ENCODE peak calls at places on chromosomes 1 and 21, in ten cellular contexts. W is right cardiac atrium; Q is tibial nerve; I is CD8-positive, alpha-beta memory T cell; F is heart left ventricle; D is suprapubic skin; O is body of pancreas; X is esophagus squamous epithelium; V is uterus; H is tibial artery. J is an unnamed sample.
A peak's percentile ranks its signal among the peaks of the same experiment; 100 is the strongest.

GRCh38 chr1:98903261-98903660 is 101.4 kb downstream of the PLPPR5 start:
- DNase-seq in Q (no peak), O (no peak), W (no peak), F (no peak), V (no peak), H (no peak), X (no peak), I (no peak), D (no peak), J (no peak)

GRCh38 chr1:15489052-15489736 is 13.3 kb downstream of the CELA2B start:
- DNase-seq in X (no peak), H (no peak), V (no peak), O (no peak), W (no peak), Q (no peak), I (no peak), D (no peak), F (no peak), J (no peak)

GRCh38 chr21:45618846-45619485 is 24.6 kb upstream of the PCBP3 start:
- DNase-seq in O (no peak), H (no peak), W (no peak), Q (no peak), F (no peak), V (no peak), D (peak; percentile 41), X (no peak), I (no peak), J (no peak)

GRCh38 chr1:97904528-97904927 is 16.3 kb downstream of the DPYD start:
- DNase-seq in I (no peak), X (no peak), V (no peak), D (no peak), O (no peak), H (no peak), W (no peak), Q (no peak), F (no peak), J (no peak)

GRCh38 chr1:90850181-90850924 is 133.3 kb upstream of the BARHL2 start:
- DNase-seq in I (no peak), H (peak; percentile 22), F (no peak), O (peak; percentile 38), X (no peak), D (no peak), V (no peak), W (peak; percentile 67), Q (no peak), J (peak; percentile 36)

GRCh38 chr21:27476696-27477095 is 509.8 kb upstream of the ADAMTS5 start:
- DNase-seq in F (no peak), V (no peak), O (no peak), W (no peak), X (no peak), I (no peak), H (no peak), Q (no peak), D (no peak), J (no peak)

GRCh38 chr1:33407750-33408436 is 23.0 kb downstream of the PHC2 start:
- DNase-seq in F (no peak), H (no peak), W (no peak), I (no peak), V (no peak), O (no peak), X (no peak), Q (no peak), D (no peak), J (no peak)

GRCh38 chr1:180181048-180181447 is 26.4 kb downstream of the QSOX1 start:
- DNase-seq in W (no peak), D (no peak), O (no peak), I (no peak), H (no peak), F (no peak), V (no peak), Q (no peak), X (no peak), J (no peak)

GRCh38 chr21:43884861-43885370 is 19.9 kb downstream of the AGPAT3 start:
- DNase-seq in D (no peak), O (no peak), Q (no peak), F (no peak), X (no peak), I (no peak), H (no peak), V (no peak), W (peak; percentile 81), J (no peak)

GRCh38 chr1:220498188-220498587 is 29.7 kb upstream of the MARK1 start:
- DNase-seq in F (no peak), W (no peak), D (no peak), I (no peak), O (no peak), V (no peak), H (no peak), X (no peak), Q (no peak), J (no peak)

GRCh38 chr1:203211812-203212211 is 17.7 kb downstream of the CHIT1 start:
- DNase-seq in H (no peak), F (no peak), I (no peak), O (no peak), W (no peak), D (peak; percentile 3), Q (no peak), V (no peak), X (no peak), J (no peak)

GRCh38 chr1:38677311-38677710 is 182.3 kb downstream of the RRAGC start:
- DNase-seq in X (no peak), D (no peak), I (no peak), V (no peak), Q (no peak), F (no peak), H (no peak), O (no peak), W (no peak), J (no peak)

GRCh38 chr1:151993734-151994496 is at the start of gene S100A10:
- DNase-seq in I (peak; percentile 80), X (peak; percentile 35), V (peak; percentile 77), F (peak; percentile 87), O (peak; percentile 65), D (peak; percentile 93), H (peak; percentile 72), Q (peak; percentile 60), W (peak; percentile 96), J (peak; percentile 80)

GRCh38 chr1:178189814-178190213 is 95.9 kb downstream of the RASAL2 start:
- DNase-seq in D (no peak), X (no peak), Q (no peak), W (peak; percentile 20), F (peak; percentile 38), O (no peak), V (no peak), H (no peak), I (no peak), J (no peak)

GRCh38 chr1:67717876-67718275 is 32.9 kb downstream of the GADD45A start:
- DNase-seq in V (no peak), I (no peak), W (no peak), O (no peak), H (no peak), F (no peak), X (no peak), Q (no peak), D (no peak), J (no peak)
- H3K4me1 ChIP-seq in V (no peaks in the 10 kb centered on the region), I (no peaks in the 10 kb centered on the region), W (peaks cover 8% of the 10 kb centered on the region), O (peaks cover 22% of the 10 kb centered on the region), H (peaks cover 40% of the 10 kb centered on the region), F (peaks cover 27% of the 10 kb centered on the region), X (peaks cover 27% of the 10 kb centered on the region), Q (peaks cover 20% of the 10 kb centered on the region), D (peaks cover 54% of the 10 kb centered on the region), J (peaks cover 21% of the 10 kb centered on the region)

DNA sequence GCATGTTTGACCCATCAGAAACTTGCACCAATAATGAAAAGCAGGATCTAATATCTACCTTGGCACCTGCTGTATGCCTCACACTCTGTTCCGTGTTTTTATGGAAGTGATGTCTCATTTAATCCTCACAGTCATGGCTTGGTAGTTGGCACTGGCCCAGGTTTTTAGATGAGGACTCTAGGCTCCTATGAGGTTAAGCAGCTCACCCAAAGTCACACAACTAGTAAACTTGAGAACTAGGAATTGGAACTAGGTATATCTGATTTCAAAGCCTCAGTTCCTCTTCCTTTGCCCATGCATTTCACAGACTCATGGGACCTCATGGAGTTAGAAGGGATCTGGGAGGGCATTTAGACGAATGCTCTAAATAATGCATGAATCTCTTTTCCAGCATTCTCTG is 21.3 kb upstream of the TARBP1 start:
- DNase-seq in F (no peak), W (no peak), Q (no peak), I (no peak), X (no peak), H (peak; percentile 50), D (peak; percentile 77), O (no peak), V (peak; percentile 54), J (no peak)
- H3K4me1 ChIP-seq in F (peaks cover 25% of the 10 kb centered on the region), W (peaks cover 10% of the 10 kb centered on the region), Q (peaks cover 23% of the 10 kb centered on the region), I (no peaks in the 10 kb centered on the region), X (peaks cover 13% of the 10 kb centered on the region), H (peaks cover 27% of the 10 kb centered on the region), D (peaks cover 26% of the 10 kb centered on the region), O (peaks cover 31% of the 10 kb centered on the region), V (no peaks in the 10 kb centered on the region), J (peaks cover 44% of the 10 kb centered on the region)

GRCh38 chr1:61133048-61134019 is 51.0 kb downstream of the NFIA start:
- DNase-seq in Q (no peak), O (no peak), D (no peak), H (no peak), F (no peak), I (no peak), W (no peak), X (no peak), V (no peak), J (no peak)
- H3K4me1 ChIP-seq in Q (peaks cover 10% of the 10 kb centered on the region), O (peaks cover 20% of the 10 kb centered on the region), D (peaks cover 20% of the 10 kb centered on the region), H (peaks cover 12% of the 10 kb centered on the region), F (peaks cover 25% of the 10 kb centered on the region), I (no peaks in the 10 kb centered on the region), W (no peaks in the 10 kb centered on the region), X (peaks cover 6% of the 10 kb centered on the region), V (no peaks in the 10 kb centered on the region), J (peaks cover 27% of the 10 kb centered on the region)

GRCh38 chr1:184911830-184912229 is 62.5 kb downstream of the NIBAN1 start:
- DNase-seq in D (no peak), F (no peak), W (no peak), X (no peak), Q (no peak), O (no peak), I (no peak), H (no peak), V (no peak), J (no peak)

GRCh38 chr1:184911103-184911502 is 63.2 kb downstream of the NIBAN1 start:
- DNase-seq in W (no peak), H (no peak), Q (no peak), I (no peak), D (no peak), O (no peak), X (no peak), F (no peak), V (no peak), J (no peak)

GRCh38 chr1:184912392-184912791 is 61.9 kb downstream of the NIBAN1 start:
- DNase-seq in F (no peak), H (no peak), Q (no peak), D (no peak), X (no peak), O (no peak), I (no peak), V (no peak), W (no peak), J (no peak)

GRCh38 chr1:184910596-184910995 is 63.7 kb downstream of the NIBAN1 start:
- DNase-seq in D (peak; percentile 91), V (peak; percentile 82), O (peak; percentile 64), W (peak; percentile 49), F (no peak), Q (peak; percentile 69), I (no peak), H (peak; percentile 92), X (no peak), J (peak; percentile 82)

DNA sequence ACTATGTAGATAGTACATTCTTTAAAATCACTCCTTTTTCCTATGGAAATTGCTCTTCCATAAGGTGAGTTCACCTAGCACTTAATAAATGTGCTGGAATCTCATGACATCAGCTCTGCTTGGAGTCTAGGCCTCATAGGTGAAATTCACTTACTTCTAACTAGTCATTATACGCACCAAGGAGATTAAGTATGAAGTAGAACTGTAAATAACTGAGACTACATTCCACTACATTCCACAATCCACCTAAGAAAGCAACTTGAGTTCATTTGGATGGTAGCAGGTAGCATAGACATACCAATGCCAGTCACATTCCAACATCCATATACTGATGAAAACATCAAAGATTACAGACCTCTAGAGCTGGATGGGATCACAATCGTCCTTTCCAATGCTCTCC is 64.3 kb downstream of the NIBAN1 start:
- DNase-seq in F (no peak), X (no peak), I (no peak), O (no peak), H (no peak), V (no peak), W (no peak), Q (no peak), D (no peak), J (no peak)
- H3K4me1 ChIP-seq in F (peaks cover 59% of the 10 kb centered on the region), X (no peaks in the 10 kb centered on the region), I (peaks cover 5% of the 10 kb centered on the region), O (peaks cover 62% of the 10 kb centered on the region), H (peaks cover 46% of the 10 kb centered on the region), V (no peaks in the 10 kb centered on the region), W (peaks cover 2% of the 10 kb centered on the region), Q (no peaks in the 10 kb centered on the region), D (peaks cover 19% of the 10 kb centered on the region), J (peaks cover 50% of the 10 kb centered on the region)

J was measured in psoas muscle.